ENCODE peak calls at places on chromosome 2, in four cellular contexts. One of them, this sample, is unnamed. For H3K27me3, the result is how much of the 10 kb centered on the place peaks cover.

GRCh38 chr2:177169810-177170514 is 42.6 kb upstream of the HNRNPA3 start:
- DNase-seq in uterus: no peak
- DNase-seq in esophagus squamous epithelium: no peak
- DNase-seq in stomach: no peak
- DNase-seq in this sample: no peak

GRCh38 chr2:213806125-213806726 is 522.0 kb downstream of the SPAG16 start:
- DNase-seq in uterus: no peak
- DNase-seq in esophagus squamous epithelium: no peak
- DNase-seq in stomach: no peak
- DNase-seq in this sample: no peak

GRCh38 chr2:199868431-199869226 is 17.6 kb upstream of the FTCDNL1 start:
- DNase-seq in stomach: no peak
- DNase-seq in uterus: no peak
- DNase-seq in esophagus squamous epithelium: no peak
- DNase-seq in this sample: no peak

GRCh38 chr2:45396671-45397070 is 214.4 kb downstream of the SRBD1 start:
- DNase-seq in stomach: no peak
- DNase-seq in uterus: no peak
- DNase-seq in esophagus squamous epithelium: no peak
- DNase-seq in this sample: no peak

GRCh38 chr2:226865273-226865672 is 29.4 kb downstream of the RHBDD1 start:
- DNase-seq in stomach: no peak
- DNase-seq in esophagus squamous epithelium: no peak
- DNase-seq in uterus: no peak
- DNase-seq in this sample: no peak

GRCh38 chr2:8638327-8638726 is 43.5 kb upstream of the ID2 start:
- DNase-seq in esophagus squamous epithelium: no peak
- DNase-seq in stomach: no peak
- DNase-seq in uterus: no peak
- DNase-seq in this sample: no peak

GRCh38 chr2:85706604-85707296 is 12.6 kb downstream of the GNLY start:
- DNase-seq in esophagus squamous epithelium: no peak
- DNase-seq in uterus: no peak
- DNase-seq in stomach: no peak
- DNase-seq in this sample: no peak

GRCh38 chr2:188406414-188406813 is 114.7 kb downstream of the GULP1 start:
- DNase-seq in uterus: no peak
- DNase-seq in stomach: no peak
- DNase-seq in esophagus squamous epithelium: no peak
- DNase-seq in this sample: no peak

GRCh38 chr2:226380679-226381078 is 418.9 kb downstream of the IRS1 start:
- DNase-seq in esophagus squamous epithelium: no peak
- DNase-seq in uterus: no peak
- DNase-seq in stomach: no peak
- DNase-seq in this sample: no peak

GRCh38 chr2:39865751-39866150 is 86.7 kb upstream of the THUMPD2 start:
- DNase-seq in stomach: no peak
- DNase-seq in esophagus squamous epithelium: no peak
- DNase-seq in uterus: no peak
- DNase-seq in this sample: no peak

GRCh38 chr2:105836341-105836740 is 91.6 kb downstream of the NCK2 start:
- DNase-seq in uterus: no peak
- DNase-seq in esophagus squamous epithelium: no peak
- DNase-seq in stomach: no peak
- DNase-seq in this sample: no peak

GRCh38 chr2:22020101-22020742 is 896.5 kb downstream of the TDRD15 start:
- DNase-seq in esophagus squamous epithelium: no peak
- DNase-seq in stomach: no peak
- DNase-seq in uterus: no peak
- DNase-seq in this sample: no peak

GRCh38 chr2:19114754-19115231 is 243.6 kb downstream of the OSR1 start:
- DNase-seq in stomach: no peak
- DNase-seq in esophagus squamous epithelium: no peak
- DNase-seq in uterus: no peak
- DNase-seq in this sample: no peak

GRCh38 chr2:223744580-223744979 is 92.8 kb downstream of the AP1S3 start:
- DNase-seq in stomach: no peak
- DNase-seq in esophagus squamous epithelium: no peak
- DNase-seq in uterus: no peak
- DNase-seq in this sample: no peak

GRCh38 chr2:156190532-156190931 is 142.0 kb downstream of the NR4A2 start:
- DNase-seq in uterus: no peak
- DNase-seq in esophagus squamous epithelium: no peak
- DNase-seq in stomach: no peak
- DNase-seq in this sample: no peak

GRCh38 chr2:219769044-219770030 is 141.9 kb downstream of the SLC4A3 start:
- DNase-seq in esophagus squamous epithelium: no peak
- DNase-seq in stomach: no peak
- DNase-seq in uterus: peak
- DNase-seq in this sample: no peak

GRCh38 chr2:149365826-149366583 is 35.6 kb downstream of the LYPD6 start:
- DNase-seq in uterus: no peak
- DNase-seq in esophagus squamous epithelium: no peak
- DNase-seq in stomach: peak
- DNase-seq in this sample: no peak

GRCh38 chr2:127453013-127453391 is 34.8 kb downstream of the PROC start:
- DNase-seq in stomach: no peak
- DNase-seq in esophagus squamous epithelium: no peak
- DNase-seq in uterus: no peak
- DNase-seq in this sample: no peak

GRCh38 chr2:215657844-215658243 is 222.0 kb upstream of the FN1 start:
- DNase-seq in esophagus squamous epithelium: no peak
- DNase-seq in stomach: no peak
- DNase-seq in uterus: no peak
- DNase-seq in this sample: no peak

GRCh38 chr2:206442854-206443734 is at the start of gene ADAM23:
- DNase-seq in esophagus squamous epithelium: no peak
- DNase-seq in uterus: peak
- DNase-seq in stomach: no peak
- DNase-seq in this sample: peak

GRCh38 chr2:216633616-216634316 is 546 bp downstream of the IGFBP2 start:
- DNase-seq in stomach: peak
- DNase-seq in uterus: no peak
- DNase-seq in esophagus squamous epithelium: no peak
- DNase-seq in this sample: no peak

GRCh38 chr2:49812730-49813129 is 658.4 kb upstream of the FSHR start:
- DNase-seq in stomach: no peak
- DNase-seq in esophagus squamous epithelium: no peak
- DNase-seq in uterus: no peak
- DNase-seq in this sample: no peak

GRCh38 chr2:121390082-121390481 is 105.1 kb upstream of the TFCP2L1 start:
- DNase-seq in esophagus squamous epithelium: no peak
- DNase-seq in uterus: no peak
- DNase-seq in stomach: no peak
- DNase-seq in this sample: no peak

GRCh38 chr2:97701186-97701585 is 12.2 kb upstream of the ZAP70 start:
- DNase-seq in esophagus squamous epithelium: no peak
- DNase-seq in stomach: peak
- DNase-seq in uterus: no peak
- DNase-seq in this sample: no peak

GRCh38 chr2:102806250-102806837 is 44.5 kb downstream of the TMEM182 start:
- DNase-seq in stomach: peak
- DNase-seq in esophagus squamous epithelium: no peak
- DNase-seq in uterus: peak
- DNase-seq in this sample: peak

GRCh38 chr2:9690716-9691498 is 60.1 kb upstream of the YWHAQ start:
- DNase-seq in uterus: no peak
- DNase-seq in stomach: no peak
- DNase-seq in esophagus squamous epithelium: no peak
- DNase-seq in this sample: no peak

GRCh38 chr2:98518106-98518505 is 73.4 kb downstream of the INPP4A start:
- DNase-seq in esophagus squamous epithelium: no peak
- DNase-seq in uterus: no peak
- DNase-seq in stomach: no peak
- DNase-seq in this sample: peak

GRCh38 chr2:39942970-39943369 is 163.9 kb upstream of the THUMPD2 start:
- DNase-seq in uterus: no peak
- DNase-seq in esophagus squamous epithelium: no peak
- DNase-seq in stomach: no peak
- DNase-seq in this sample: no peak

GRCh38 chr2:159010340-159010739 is 41.9 kb downstream of the TANC1 start:
- DNase-seq in uterus: no peak
- DNase-seq in stomach: no peak
- DNase-seq in esophagus squamous epithelium: no peak
- DNase-seq in this sample: no peak

GRCh38 chr2:60899892-60900249 is 18.5 kb downstream of the REL start:
- DNase-seq in esophagus squamous epithelium: no peak
- DNase-seq in uterus: no peak
- DNase-seq in stomach: no peak
- DNase-seq in this sample: no peak

DNA sequence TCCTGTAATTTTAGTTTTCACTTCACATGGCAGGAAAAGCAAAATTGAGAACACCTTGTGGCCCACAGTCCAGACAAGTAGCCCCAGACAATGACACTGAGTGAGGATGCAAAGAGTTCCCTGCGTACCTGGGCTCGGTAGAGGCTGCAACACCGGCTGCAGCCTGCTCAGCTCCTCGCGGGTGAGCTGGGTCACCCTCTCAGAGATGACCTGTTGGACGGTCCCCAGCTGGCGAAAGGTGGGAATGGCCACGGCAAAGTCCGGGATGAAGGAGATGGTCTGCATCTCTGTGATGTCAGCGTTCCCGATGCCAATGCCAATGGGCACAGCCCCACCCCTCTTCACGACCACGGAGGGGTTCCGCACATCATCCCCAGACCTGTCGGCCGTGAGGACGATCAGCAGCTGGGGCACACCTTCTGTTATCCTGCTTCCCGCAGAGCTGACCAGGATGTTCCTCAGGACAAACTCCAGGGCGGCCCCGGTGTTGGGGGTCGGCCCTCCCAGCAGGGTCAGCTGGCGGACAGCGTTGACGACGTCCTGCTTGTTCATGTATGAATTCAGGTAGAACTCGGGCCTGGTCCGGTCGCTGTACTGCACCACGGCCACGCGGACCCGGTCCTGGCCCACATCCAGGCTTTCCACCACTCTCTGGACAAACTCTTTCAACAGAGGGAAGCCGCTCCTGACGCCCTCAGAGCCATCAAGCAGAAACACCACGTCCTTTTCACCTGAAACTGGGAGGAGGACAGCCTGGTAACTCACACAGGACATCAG is 39.5 kb downstream of the COL6A3 start:
- DNase-seq in stomach: no peak
- DNase-seq in uterus: no peak
- DNase-seq in esophagus squamous epithelium: no peak
- DNase-seq in this sample: no peak
- H3K27me3 ChIP-seq in stomach: under half
- H3K27me3 ChIP-seq in uterus: under half
- H3K27me3 ChIP-seq in esophagus squamous epithelium: under half
- H3K27me3 ChIP-seq in this sample: under half

GRCh38 chr2:53536583-53537361 is 230.8 kb upstream of the CHAC2 start:
- DNase-seq in stomach: no peak
- DNase-seq in uterus: no peak
- DNase-seq in esophagus squamous epithelium: no peak
- DNase-seq in this sample: no peak

GRCh38 chr2:53530126-53530525 is 237.5 kb upstream of the CHAC2 start:
- DNase-seq in uterus: no peak
- DNase-seq in stomach: no peak
- DNase-seq in esophagus squamous epithelium: no peak
- DNase-seq in this sample: no peak

DNA sequence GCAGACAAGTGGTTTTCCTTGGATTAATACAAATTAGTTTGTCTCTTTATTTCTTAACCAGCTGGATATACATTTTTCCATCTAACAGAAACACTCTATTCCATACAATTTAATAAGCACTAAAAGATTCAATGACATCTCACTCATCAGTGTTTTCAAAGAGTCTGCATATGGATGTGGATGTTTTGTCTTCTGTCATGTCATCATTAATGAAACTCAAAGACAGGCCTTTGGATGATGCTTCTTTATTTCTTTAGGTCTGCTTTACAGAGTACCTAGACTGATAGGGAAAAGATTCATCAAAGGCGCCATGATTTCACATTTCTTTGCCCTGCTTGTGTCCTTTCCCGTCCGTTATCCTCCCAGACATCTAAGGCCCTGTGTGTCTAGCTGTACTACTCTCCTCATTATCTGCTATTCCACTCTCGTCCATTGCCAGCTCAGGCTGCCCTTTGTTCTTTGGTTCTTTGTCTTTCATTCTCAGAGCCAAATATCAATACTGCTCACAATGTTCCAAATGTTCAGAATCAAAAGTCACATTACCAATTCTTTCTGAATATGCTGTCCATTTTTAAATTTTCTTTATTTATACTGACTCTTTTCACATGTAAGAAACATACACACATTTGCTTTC is 232.3 kb upstream of the CHAC2 start:
- DNase-seq in esophagus squamous epithelium: no peak
- DNase-seq in uterus: no peak
- DNase-seq in stomach: no peak
- DNase-seq in this sample: no peak
- H3K4me3 ChIP-seq in esophagus squamous epithelium: no peak
- H3K4me3 ChIP-seq in uterus: no peak
- H3K4me3 ChIP-seq in stomach: no peak
- H3K4me3 ChIP-seq in this sample: no peak

GRCh38 chr2:1518501-1518821 is 105.2 kb downstream of the TPO start:
- DNase-seq in esophagus squamous epithelium: no peak
- DNase-seq in stomach: no peak
- DNase-seq in uterus: no peak
- DNase-seq in this sample: no peak
- H3K27me3 ChIP-seq in esophagus squamous epithelium: under half
- H3K27me3 ChIP-seq in stomach: under half
- H3K27me3 ChIP-seq in uterus: under half
- H3K27me3 ChIP-seq in this sample: under half

GRCh38 chr2:80288576-80288975 is 16.0 kb downstream of the LRRTM1 start:
- DNase-seq in stomach: no peak
- DNase-seq in uterus: no peak
- DNase-seq in esophagus squamous epithelium: no peak
- DNase-seq in this sample: no peak

GRCh38 chr2:80293026-80293425 is 11.5 kb downstream of the LRRTM1 start:
- DNase-seq in uterus: no peak
- DNase-seq in esophagus squamous epithelium: no peak
- DNase-seq in stomach: no peak
- DNase-seq in this sample: no peak

DNA sequence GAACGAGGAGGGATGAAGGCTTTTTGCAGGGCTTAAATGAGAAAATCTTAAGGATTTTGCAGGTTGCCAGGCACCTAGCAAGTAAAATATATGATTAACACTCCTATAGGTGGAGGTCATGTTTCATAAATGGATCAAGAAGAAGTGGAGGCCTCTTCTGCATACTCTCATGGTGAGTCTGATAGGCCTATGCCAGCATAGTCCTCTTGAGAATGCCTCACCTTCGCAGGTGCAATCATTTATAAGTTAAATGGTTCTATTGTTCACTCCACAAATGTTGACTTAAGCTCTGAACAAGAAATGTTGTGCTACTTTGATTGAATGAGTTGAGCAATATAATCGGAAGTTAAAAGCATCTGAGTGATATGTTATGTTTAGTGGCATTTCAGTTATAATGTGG is 12.1 kb downstream of the LRRTM1 start:
- DNase-seq in esophagus squamous epithelium: no peak
- DNase-seq in stomach: no peak
- DNase-seq in uterus: no peak
- DNase-seq in this sample: no peak
- H3K4me3 ChIP-seq in esophagus squamous epithelium: no peak
- H3K4me3 ChIP-seq in stomach: no peak
- H3K4me3 ChIP-seq in uterus: no peak
- H3K4me3 ChIP-seq in this sample: no peak